ENCODE peak calls at places on chromosomes 6 and 20, in seven cellular contexts. One of them, this sample, is unnamed.

GRCh38 chr20:63441777-63442493 is 30.5 kb downstream of the KCNQ2 start:
- DNase-seq in SK-N-SH: peak
- DNase-seq in HCT116: peak
- DNase-seq in H1: peak
- DNase-seq in HepG2: peak
- DNase-seq in K562: no peak
- DNase-seq in GM12878: peak
- DNase-seq in this sample: peak

GRCh38 chr6:129929433-129929832 is 68.3 kb upstream of the TMEM244 start:
- DNase-seq in SK-N-SH: no peak
- DNase-seq in HCT116: no peak
- DNase-seq in H1: no peak
- DNase-seq in HepG2: no peak
- DNase-seq in K562: no peak
- DNase-seq in GM12878: no peak
- DNase-seq in this sample: no peak

GRCh38 chr6:22575190-22575589 is 5.8 kb downstream of the HDGFL1 start:
- DNase-seq in SK-N-SH: no peak
- DNase-seq in HCT116: no peak
- DNase-seq in H1: no peak
- DNase-seq in HepG2: no peak
- DNase-seq in K562: no peak
- DNase-seq in GM12878: no peak
- DNase-seq in this sample: no peak

GRCh38 chr6:134686071-134686470 is 263.8 kb downstream of the ALDH8A1 start:
- DNase-seq in SK-N-SH: no peak
- DNase-seq in HCT116: no peak
- DNase-seq in H1: no peak
- DNase-seq in HepG2: no peak
- DNase-seq in K562: no peak
- DNase-seq in GM12878: no peak
- DNase-seq in this sample: no peak

GRCh38 chr6:142819603-142820335 is 125.2 kb downstream of the HIVEP2 start:
- DNase-seq in SK-N-SH: no peak
- DNase-seq in HCT116: no peak
- DNase-seq in H1: no peak
- DNase-seq in HepG2: no peak
- DNase-seq in K562: no peak
- DNase-seq in GM12878: peak
- DNase-seq in this sample: no peak

GRCh38 chr6:29071831-29072723 is 15.0 kb downstream of the OR2B3 start:
- DNase-seq in SK-N-SH: peak
- DNase-seq in HCT116: peak
- DNase-seq in H1: peak
- DNase-seq in HepG2: peak
- DNase-seq in K562: peak
- DNase-seq in GM12878: no peak
- DNase-seq in this sample: peak

GRCh38 chr6:33139596-33140206 is 52.6 kb downstream of the COL11A2 start:
- DNase-seq in SK-N-SH: no peak
- DNase-seq in HCT116: no peak
- DNase-seq in H1: no peak
- DNase-seq in HepG2: no peak
- DNase-seq in K562: no peak
- DNase-seq in GM12878: no peak
- DNase-seq in this sample: no peak

GRCh38 chr6:159100789-159101182 is 56.0 kb upstream of the TAGAP start:
- DNase-seq in SK-N-SH: no peak
- DNase-seq in HCT116: no peak
- DNase-seq in H1: no peak
- DNase-seq in HepG2: peak
- DNase-seq in K562: no peak
- DNase-seq in GM12878: no peak
- DNase-seq in this sample: no peak

GRCh38 chr6:20203561-20204528 is 8.4 kb downstream of the MBOAT1 start:
- DNase-seq in SK-N-SH: no peak
- DNase-seq in HCT116: no peak
- DNase-seq in H1: peak
- DNase-seq in HepG2: no peak
- DNase-seq in K562: peak
- DNase-seq in GM12878: no peak
- DNase-seq in this sample: no peak

GRCh38 chr6:158041370-158041769 is 59.7 kb downstream of the SYNJ2 start:
- DNase-seq in SK-N-SH: no peak
- DNase-seq in HCT116: no peak
- DNase-seq in H1: no peak
- DNase-seq in HepG2: no peak
- DNase-seq in K562: no peak
- DNase-seq in GM12878: no peak
- DNase-seq in this sample: no peak

DNA sequence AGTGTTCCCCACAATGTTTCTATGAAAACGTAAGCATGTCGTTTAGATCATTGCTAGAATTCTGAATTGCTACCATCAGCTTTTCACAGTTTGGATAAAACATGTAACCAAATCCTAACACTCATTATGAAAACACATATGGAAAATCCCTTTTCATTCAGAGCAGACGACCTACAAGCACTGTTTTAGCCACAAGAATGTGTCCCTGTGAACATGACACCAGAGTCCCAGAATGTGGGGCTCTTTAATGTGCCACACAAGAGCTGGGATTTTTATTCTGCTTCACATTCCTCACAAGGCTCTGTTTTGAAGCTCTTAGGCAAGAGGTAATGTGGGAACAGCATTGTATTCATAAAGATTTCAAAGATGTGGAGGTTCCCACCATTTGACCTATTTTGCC is 141.1 kb upstream of the CITED2 start:
- DNase-seq in SK-N-SH: no peak
- DNase-seq in HCT116: no peak
- DNase-seq in H1: no peak
- DNase-seq in HepG2: peak
- DNase-seq in K562: no peak
- DNase-seq in GM12878: no peak
- DNase-seq in this sample: no peak
- TF ChIP-seq JUND in SK-N-SH: no peak
- TF ChIP-seq JUND in HCT116: no peak
- TF ChIP-seq JUND in H1: no peak
- TF ChIP-seq JUND in HepG2: no peak
- TF ChIP-seq JUND in K562: no peak
- TF ChIP-seq JUND in GM12878: no peak
- TF ChIP-seq JUND in this sample: no peak

GRCh38 chr6:16089232-16089843 is 39.5 kb upstream of the MYLIP start:
- DNase-seq in SK-N-SH: no peak
- DNase-seq in HCT116: no peak
- DNase-seq in H1: no peak
- DNase-seq in HepG2: no peak
- DNase-seq in K562: no peak
- DNase-seq in GM12878: no peak
- DNase-seq in this sample: no peak
- TF ChIP-seq JUND in SK-N-SH: no peak
- TF ChIP-seq JUND in HCT116: no peak
- TF ChIP-seq JUND in H1: no peak
- TF ChIP-seq JUND in HepG2: no peak
- TF ChIP-seq JUND in K562: no peak
- TF ChIP-seq JUND in GM12878: no peak
- TF ChIP-seq JUND in this sample: no peak

GRCh38 chr20:45433316-45433715 is 17.4 kb downstream of the PIGT start:
- DNase-seq in SK-N-SH: no peak
- DNase-seq in HCT116: no peak
- DNase-seq in H1: no peak
- DNase-seq in HepG2: no peak
- DNase-seq in K562: no peak
- DNase-seq in GM12878: no peak
- DNase-seq in this sample: no peak
- TF ChIP-seq JUND in SK-N-SH: no peak
- TF ChIP-seq JUND in HCT116: no peak
- TF ChIP-seq JUND in H1: no peak
- TF ChIP-seq JUND in HepG2: no peak
- TF ChIP-seq JUND in K562: no peak
- TF ChIP-seq JUND in GM12878: no peak
- TF ChIP-seq JUND in this sample: no peak

DNA sequence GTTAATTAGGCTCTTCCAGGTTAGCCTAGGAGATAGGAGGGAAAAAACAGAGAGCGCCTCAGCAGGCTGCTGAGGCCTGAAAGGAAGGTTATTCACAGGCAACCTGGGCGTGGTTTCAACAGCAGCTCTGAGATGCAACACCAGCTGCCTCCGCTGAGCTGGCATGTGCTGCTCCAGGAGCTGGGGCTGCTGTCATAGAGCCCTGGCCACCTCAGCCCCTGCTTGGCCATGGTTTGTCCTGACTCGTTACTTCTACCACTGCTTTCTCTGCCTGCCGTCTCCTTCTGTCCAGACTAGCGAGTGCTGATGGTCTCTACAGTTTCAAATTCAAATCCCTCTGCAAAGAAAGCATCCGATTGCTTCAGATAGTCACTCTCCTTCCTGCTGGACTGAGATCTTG is 32.5 kb upstream of the RPP40 start:
- DNase-seq in SK-N-SH: no peak
- DNase-seq in HCT116: peak
- DNase-seq in H1: no peak
- DNase-seq in HepG2: peak
- DNase-seq in K562: peak
- DNase-seq in GM12878: no peak
- DNase-seq in this sample: peak
- TF ChIP-seq JUND in SK-N-SH: no peak
- TF ChIP-seq JUND in HCT116: no peak
- TF ChIP-seq JUND in H1: no peak
- TF ChIP-seq JUND in HepG2: no peak
- TF ChIP-seq JUND in K562: no peak
- TF ChIP-seq JUND in GM12878: no peak
- TF ChIP-seq JUND in this sample: no peak

GRCh38 chr6:107392069-107392468 is 67.3 kb downstream of the PDSS2 start:
- DNase-seq in SK-N-SH: no peak
- DNase-seq in HCT116: no peak
- DNase-seq in H1: no peak
- DNase-seq in HepG2: no peak
- DNase-seq in K562: no peak
- DNase-seq in GM12878: no peak
- DNase-seq in this sample: no peak

GRCh38 chr6:107398005-107398404 is 61.4 kb downstream of the PDSS2 start:
- DNase-seq in SK-N-SH: no peak
- DNase-seq in HCT116: no peak
- DNase-seq in H1: no peak
- DNase-seq in HepG2: no peak
- DNase-seq in K562: peak
- DNase-seq in GM12878: no peak
- DNase-seq in this sample: no peak

GRCh38 chr6:107400748-107401147 is 58.6 kb downstream of the PDSS2 start:
- DNase-seq in SK-N-SH: no peak
- DNase-seq in HCT116: no peak
- DNase-seq in H1: no peak
- DNase-seq in HepG2: no peak
- DNase-seq in K562: no peak
- DNase-seq in GM12878: no peak
- DNase-seq in this sample: no peak

GRCh38 chr6:107399927-107400326 is 59.4 kb downstream of the PDSS2 start:
- DNase-seq in SK-N-SH: no peak
- DNase-seq in HCT116: no peak
- DNase-seq in H1: no peak
- DNase-seq in HepG2: no peak
- DNase-seq in K562: no peak
- DNase-seq in GM12878: no peak
- DNase-seq in this sample: no peak

DNA sequence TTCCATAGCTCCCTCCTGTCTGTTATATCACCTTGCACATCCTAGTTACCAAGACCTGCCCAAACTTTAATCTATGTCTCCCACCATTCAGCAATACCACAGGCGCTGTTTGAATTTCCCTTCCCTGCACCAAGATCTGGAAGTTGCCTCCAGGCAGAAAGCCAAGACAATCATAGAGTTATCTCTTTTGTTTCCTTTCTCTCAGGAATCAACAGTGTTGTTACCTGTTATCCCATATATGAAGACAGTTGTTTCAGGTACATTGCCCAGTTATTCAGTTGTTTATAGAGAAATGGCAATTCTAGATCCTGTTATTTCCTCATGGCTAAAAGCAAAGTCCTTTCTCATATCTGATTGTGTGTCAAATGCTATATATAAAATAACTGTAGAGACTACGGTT is 63.1 kb downstream of the PDSS2 start:
- DNase-seq in SK-N-SH: no peak
- DNase-seq in HCT116: no peak
- DNase-seq in H1: no peak
- DNase-seq in HepG2: no peak
- DNase-seq in K562: no peak
- DNase-seq in GM12878: no peak
- DNase-seq in this sample: no peak
- TF ChIP-seq JUND in SK-N-SH: no peak
- TF ChIP-seq JUND in HCT116: no peak
- TF ChIP-seq JUND in H1: no peak
- TF ChIP-seq JUND in HepG2: no peak
- TF ChIP-seq JUND in K562: no peak
- TF ChIP-seq JUND in GM12878: no peak
- TF ChIP-seq JUND in this sample: no peak

GRCh38 chr6:12295558-12296254 is 5.5 kb downstream of the EDN1 start:
- DNase-seq in SK-N-SH: no peak
- DNase-seq in HCT116: no peak
- DNase-seq in H1: no peak
- DNase-seq in HepG2: no peak
- DNase-seq in K562: no peak
- DNase-seq in GM12878: no peak
- DNase-seq in this sample: peak
- TF ChIP-seq JUND in SK-N-SH: no peak
- TF ChIP-seq JUND in HCT116: no peak
- TF ChIP-seq JUND in H1: no peak
- TF ChIP-seq JUND in HepG2: no peak
- TF ChIP-seq JUND in K562: no peak
- TF ChIP-seq JUND in GM12878: no peak
- TF ChIP-seq JUND in this sample: peak

GRCh38 chr6:128057541-128058335 is 156.9 kb upstream of the THEMIS start:
- DNase-seq in SK-N-SH: no peak
- DNase-seq in HCT116: no peak
- DNase-seq in H1: no peak
- DNase-seq in HepG2: no peak
- DNase-seq in K562: no peak
- DNase-seq in GM12878: no peak
- DNase-seq in this sample: no peak
- TF ChIP-seq JUND in SK-N-SH: no peak
- TF ChIP-seq JUND in HCT116: no peak
- TF ChIP-seq JUND in H1: no peak
- TF ChIP-seq JUND in HepG2: no peak
- TF ChIP-seq JUND in K562: no peak
- TF ChIP-seq JUND in GM12878: no peak
- TF ChIP-seq JUND in this sample: no peak

GRCh38 chr20:34921436-34921835 is 34.2 kb downstream of the GSS start:
- DNase-seq in SK-N-SH: no peak
- DNase-seq in HCT116: no peak
- DNase-seq in H1: no peak
- DNase-seq in HepG2: no peak
- DNase-seq in K562: no peak
- DNase-seq in GM12878: no peak
- DNase-seq in this sample: no peak

GRCh38 chr20:34920055-34920454 is 35.6 kb downstream of the GSS start:
- DNase-seq in SK-N-SH: no peak
- DNase-seq in HCT116: no peak
- DNase-seq in H1: no peak
- DNase-seq in HepG2: no peak
- DNase-seq in K562: no peak
- DNase-seq in GM12878: no peak
- DNase-seq in this sample: no peak

GRCh38 chr20:34923414-34923813 is 32.2 kb downstream of the GSS start:
- DNase-seq in SK-N-SH: no peak
- DNase-seq in HCT116: no peak
- DNase-seq in H1: no peak
- DNase-seq in HepG2: no peak
- DNase-seq in K562: no peak
- DNase-seq in GM12878: no peak
- DNase-seq in this sample: no peak

GRCh38 chr20:34925341-34925740 is 30.3 kb downstream of the GSS start:
- DNase-seq in SK-N-SH: no peak
- DNase-seq in HCT116: no peak
- DNase-seq in H1: no peak
- DNase-seq in HepG2: no peak
- DNase-seq in K562: no peak
- DNase-seq in GM12878: no peak
- DNase-seq in this sample: no peak

GRCh38 chr20:34922654-34923381 is 32.8 kb downstream of the GSS start:
- DNase-seq in SK-N-SH: no peak
- DNase-seq in HCT116: no peak
- DNase-seq in H1: no peak
- DNase-seq in HepG2: peak
- DNase-seq in K562: no peak
- DNase-seq in GM12878: no peak
- DNase-seq in this sample: peak
- TF ChIP-seq JUND in SK-N-SH: peak
- TF ChIP-seq JUND in HCT116: no peak
- TF ChIP-seq JUND in H1: no peak
- TF ChIP-seq JUND in HepG2: no peak
- TF ChIP-seq JUND in K562: no peak
- TF ChIP-seq JUND in GM12878: no peak
- TF ChIP-seq JUND in this sample: no peak